ENCODE peak calls at places on chromosomes 11 and 22, in five cellular contexts. D is activated CD4-positive, alpha-beta T cell treated with anti-CD3 and anti-CD28 coated beads, Interleukin-2, amount 50 U/mL, for 1 hour; F is transverse colon; U is T-cell; M is stimulated activated CD8-positive, alpha-beta memory T cell treated with anti-CD3 and anti-CD28 coated beads, Interleukin-2, amount 100 ng/mL, for 1 hour. K is an unnamed sample.

GRCh38 chr11:8959546-8960166 is 4.6 kb downstream of the TMEM9B start:
- DNase-seq in D (no peak), F (peak; percentile 15), U (peak; percentile 12), M (no peak), K (peak; percentile 71)

GRCh38 chr11:8948901-8949300 is 6.1 kb upstream of the ASCL3 start:
- DNase-seq in M (no peak), U (no peak), D (no peak), F (no peak), K (no peak)

GRCh38 chr11:57155400-57155799 is 26.4 kb upstream of the LRRC55 start:
- DNase-seq in D (no peak), F (no peak), U (no peak), M (no peak), K (no peak)

GRCh38 chr11:122578168-122578825 is 77.2 kb upstream of the UBASH3B start:
- DNase-seq in D (no peak), U (no peak), M (no peak), F (no peak), K (no peak)

GRCh38 chr11:115217726-115218311 is 286.4 kb downstream of the CADM1 start:
- DNase-seq in D (no peak), F (no peak), U (no peak), M (no peak), K (no peak)

GRCh38 chr11:23680488-23681230 is 816.2 kb upstream of the LUZP2 start:
- DNase-seq in M (no peak), U (no peak), D (no peak), F (no peak), K (no peak)

GRCh38 chr11:12675951-12676711 is 1.9 kb downstream of the TEAD1 start:
- DNase-seq in U (no peak), M (no peak), F (no peak), D (no peak), K (peak; percentile 64)

GRCh38 chr11:74951241-74951640 is 2.2 kb downstream of the SPCS2 start:
- DNase-seq in F (no peak), D (no peak), U (no peak), M (no peak), K (no peak)

GRCh38 chr22:22558972-22559603 is at the start of gene PRAME:
- DNase-seq in M (peak; percentile 29), U (peak; percentile 63), D (peak; percentile 65), F (peak; percentile 72), K (no peak)

GRCh38 chr11:120715239-120715638 is 203.7 kb downstream of the GRIK4 start:
- DNase-seq in U (no peak), F (no peak), D (no peak), M (no peak), K (no peak)

GRCh38 chr11:112174789-112175595 is at the start of gene BCO2:
- DNase-seq in U (no peak), D (peak; percentile 21), M (no peak), F (peak; percentile 85), K (peak; percentile 89)